ENCODE peak calls at places on chromosomes 13 and 19, in five cellular contexts. J is heart right ventricle, L is AG10803, D is IMR-90, E is GM23338. Y is an unnamed sample.

GRCh38 chr19:18109731-18110671 is 12.4 kb downstream of the MAST3 start:
- DNase-seq in L (no peak), D (no peak), E (peak; percentile 75), J (peak; percentile 69), Y (no peak)

GRCh38 chr13:110371550-110372465 is 64.7 kb downstream of the COL4A2 start:
- DNase-seq in J (no peak), L (no peak), E (no peak), D (peak; percentile 50), Y (peak; percentile 19)

GRCh38 chr13:29472317-29472961 is 123.0 kb downstream of the SLC7A1 start:
- DNase-seq in J (no peak), L (peak; percentile 61), E (peak; percentile 85), D (peak; percentile 58), Y (peak; percentile 70)

GRCh38 chr19:14433454-14434156 is 499 bp downstream of the PKN1 start:
- DNase-seq in E (peak; percentile 55), L (no peak), J (no peak), D (no peak), Y (no peak)

GRCh38 chr19:56566904-56567273 is 379 bp upstream of the ZNF470 start:
- DNase-seq in J (peak; percentile 67), E (peak; percentile 46), L (no peak), D (no peak), Y (no peak)

GRCh38 chr13:48210178-48210577 is 22.8 kb upstream of the ITM2B start:
- DNase-seq in E (no peak), L (peak; percentile 71), J (no peak), D (peak; percentile 86), Y (peak; percentile 90)

GRCh38 chr19:43639507-43640423 is at the start of gene CADM4:
- DNase-seq in D (no peak), E (peak; percentile 57), J (peak; percentile 39), L (no peak), Y (no peak)

GRCh38 chr13:99314640-99315176 is 7.5 kb upstream of the GPR183 start:
- DNase-seq in E (no peak), L (no peak), J (no peak), D (peak; percentile 28), Y (no peak)

GRCh38 chr13:83831796-83832195 is 50.5 kb downstream of the SLITRK1 start:
- DNase-seq in L (no peak), J (no peak), E (no peak), D (no peak), Y (no peak)

GRCh38 chr13:109332501-109333499 is 453.6 kb downstream of the IRS2 start:
- DNase-seq in L (no peak), J (no peak), E (peak; percentile 11), D (no peak), Y (no peak)

GRCh38 chr19:17532557-17532956 is 21.1 kb downstream of the PGLS start:
- DNase-seq in J (no peak), E (no peak), L (no peak), D (no peak), Y (no peak)

GRCh38 chr13:64371045-64371444 is 2859.1 kb downstream of the PCDH9 start:
- DNase-seq in D (peak; percentile 41), E (no peak), L (no peak), J (no peak), Y (peak; percentile 16)

GRCh38 chr13:32669030-32669646 is 82.9 kb downstream of the PDS5B start:
- DNase-seq in E (peak; percentile 84), J (no peak), D (peak; percentile 67), L (peak; percentile 61), Y (peak; percentile 77)

GRCh38 chr13:66700336-66700735 is 529.8 kb downstream of the PCDH9 start:
- DNase-seq in J (no peak), L (no peak), E (no peak), D (no peak), Y (no peak)

GRCh38 chr13:79659161-79659560 is 178.2 kb downstream of the NDFIP2 start:
- DNase-seq in J (peak; percentile 43), D (no peak), L (peak; percentile 11), E (peak; percentile 10), Y (peak; percentile 81)

GRCh38 chr19:33175156-33175782 is 18.9 kb upstream of the LRP3 start:
- DNase-seq in E (no peak), L (no peak), J (no peak), D (no peak), Y (no peak)

GRCh38 chr19:3249408-3249807 is 24.9 kb downstream of the CELF5 start:
- DNase-seq in J (no peak), L (no peak), E (peak; percentile 80), D (no peak), Y (no peak)

GRCh38 chr19:40704491-40705361 is 12.0 kb downstream of the COQ8B start:
- DNase-seq in D (no peak), J (no peak), E (no peak), L (no peak), Y (no peak)

GRCh38 chr19:40703029-40703755 is 12.7 kb upstream of the NUMBL start:
- DNase-seq in J (no peak), D (no peak), L (no peak), E (no peak), Y (no peak)

GRCh38 chr19:40701758-40702157 is 11.3 kb upstream of the NUMBL start:
- DNase-seq in J (no peak), E (no peak), L (no peak), D (no peak), Y (no peak)

GRCh38 chr19:40700083-40700482 is 9.6 kb upstream of the NUMBL start:
- DNase-seq in E (no peak), D (no peak), J (no peak), L (no peak), Y (no peak)

DNA sequence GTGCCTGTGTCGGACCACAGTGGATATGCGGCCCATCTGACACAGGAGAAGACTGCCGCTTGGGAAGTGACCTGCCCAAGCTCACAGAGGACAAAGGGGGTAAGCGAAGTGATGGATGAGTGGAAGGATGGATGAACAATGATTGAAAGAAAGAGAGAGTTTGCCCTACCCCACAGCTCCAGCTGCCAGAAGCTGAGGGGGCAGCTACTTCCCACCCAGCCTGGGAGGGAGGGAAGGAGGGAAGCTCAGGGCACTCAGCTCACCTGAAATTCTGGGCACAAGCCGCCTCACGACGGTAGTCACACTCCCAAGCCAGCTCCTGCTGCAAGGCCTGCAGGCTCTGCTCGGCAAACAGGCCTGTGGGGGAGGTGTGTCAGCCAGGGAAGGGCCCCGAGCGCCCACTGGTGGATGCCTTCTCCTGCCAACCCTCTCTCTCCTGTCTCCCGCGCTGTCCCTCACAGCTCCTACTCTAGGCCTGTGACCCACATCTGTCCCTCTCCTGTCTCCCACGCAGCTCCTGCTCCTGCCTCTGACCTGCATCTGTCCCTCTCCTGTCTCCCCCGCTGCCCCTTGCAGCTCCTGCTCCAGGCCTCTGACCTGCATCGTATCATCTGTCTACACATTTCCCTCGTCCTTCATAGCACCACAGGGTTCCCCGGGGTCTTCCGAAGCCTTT is 12.0 kb upstream of the NUMBL start:
- DNase-seq in D (no peak), J (peak; percentile 59), L (peak; percentile 29), E (peak; percentile 82), Y (peak; percentile 36)
- TF ChIP-seq CTCF in D (peak; percentile 51), J (peak; percentile 43), L (peak; percentile 57), E (peak; percentile 52), Y (peak; percentile 62)

GRCh38 chr19:44905437-44906160 is at the start of gene APOE:
- DNase-seq in D (no peak), E (peak; percentile 91), J (no peak), L (no peak), Y (no peak)

GRCh38 chr19:44909775-44910174 is 4.2 kb downstream of the APOE start:
- DNase-seq in J (no peak), L (no peak), E (no peak), D (no peak), Y (no peak)

GRCh38 chr19:44908074-44908835 is 2.7 kb downstream of the APOE start:
- DNase-seq in L (no peak), E (no peak), J (no peak), D (no peak), Y (no peak)

GRCh38 chr19:44908836-44909201 is 3.2 kb downstream of the APOE start:
- DNase-seq in L (no peak), E (no peak), J (no peak), D (no peak), Y (no peak)

DNA sequence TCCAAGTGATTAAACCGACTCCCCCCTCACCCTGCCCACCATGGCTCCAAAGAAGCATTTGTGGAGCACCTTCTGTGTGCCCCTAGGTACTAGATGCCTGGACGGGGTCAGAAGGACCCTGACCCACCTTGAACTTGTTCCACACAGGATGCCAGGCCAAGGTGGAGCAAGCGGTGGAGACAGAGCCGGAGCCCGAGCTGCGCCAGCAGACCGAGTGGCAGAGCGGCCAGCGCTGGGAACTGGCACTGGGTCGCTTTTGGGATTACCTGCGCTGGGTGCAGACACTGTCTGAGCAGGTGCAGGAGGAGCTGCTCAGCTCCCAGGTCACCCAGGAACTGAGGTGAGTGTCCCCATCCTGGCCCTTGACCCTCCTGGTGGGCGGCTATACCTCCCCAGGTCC is 2.0 kb downstream of the APOE start:
- DNase-seq in L (no peak), E (no peak), D (no peak), J (no peak), Y (no peak)
- H3K4me3 ChIP-seq in L (no peak overlapping the region), E (no peak overlapping the region), D (no peak overlapping the region), J (no peak overlapping the region), Y (no peak overlapping the region)

DNA sequence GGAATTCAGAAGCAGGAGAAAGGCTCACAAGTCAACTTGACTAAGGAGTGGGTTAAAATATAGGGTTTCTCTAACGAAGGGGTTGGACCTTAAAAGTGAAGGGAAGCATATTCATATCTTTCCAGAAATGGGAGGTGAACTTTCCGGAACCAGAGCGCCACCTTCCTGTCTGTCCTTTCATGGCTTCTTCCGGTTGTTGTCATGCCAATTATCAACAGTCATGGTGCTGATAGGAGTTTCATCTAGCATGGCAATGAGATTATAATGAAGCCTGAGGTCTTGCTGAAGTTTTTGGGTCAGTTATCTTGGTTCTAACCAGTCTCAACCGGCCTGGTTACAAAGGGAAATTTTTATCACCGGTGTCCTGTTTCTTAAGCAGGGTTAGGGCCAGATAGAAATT is 162.9 kb upstream of the NBEA start:
- DNase-seq in D (no peak), L (no peak), E (peak; percentile 15), J (no peak), Y (no peak)
- TF ChIP-seq CTCF in D (no peak), L (no peak), E (peak; percentile 47), J (no peak), Y (no peak)

GRCh38 chr19:12913011-12913561 is 6.0 kb downstream of the SYCE2 start:
- DNase-seq in L (peak; percentile 58), D (peak; percentile 42), E (peak; percentile 79), J (peak; percentile 75), Y (peak; percentile 37)
- H3K4me3 ChIP-seq in L (no peak overlapping the region), D (no peak overlapping the region), E (peak overlapping the region; percentile 33), J (peak overlapping the region; percentile 26), Y (no peak overlapping the region)

DNA sequence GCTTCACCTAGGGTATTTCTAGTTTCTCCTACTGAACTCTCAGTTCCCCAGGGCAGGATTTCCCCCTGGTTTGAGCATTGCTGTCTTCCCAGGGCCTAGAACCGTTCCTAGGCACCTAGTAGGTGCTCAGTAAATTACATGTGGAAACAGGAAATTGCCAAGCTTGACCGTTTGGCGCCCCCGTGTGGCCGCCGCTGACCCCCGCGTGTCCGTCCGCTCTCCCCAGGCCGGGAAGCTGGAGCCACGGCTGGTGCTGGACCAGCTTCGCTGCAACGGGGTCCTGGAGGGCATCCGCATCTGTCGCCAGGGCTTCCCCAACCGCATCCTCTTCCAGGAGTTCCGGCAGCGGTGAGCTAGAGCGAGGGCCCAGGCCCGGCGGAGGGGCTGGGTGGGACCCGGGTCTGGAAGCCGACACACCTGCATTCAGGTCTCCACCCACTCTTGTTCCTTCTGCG is 55.5 kb downstream of the MYH14 start:
- DNase-seq in L (no peak), E (peak; percentile 84), J (peak; percentile 23), D (no peak), Y (no peak)
- TF ChIP-seq CTCF in L (no peak), E (peak; percentile 90), J (peak; percentile 58), D (no peak), Y (no peak)

GRCh38 chr13:113812140-113813036 is 51.5 kb downstream of the GAS6 start:
- DNase-seq in J (no peak), E (no peak), L (no peak), D (no peak), Y (no peak)
- H3K4me3 ChIP-seq in J (no peak overlapping the region), E (no peak overlapping the region), L (no peak overlapping the region), D (no peak overlapping the region), Y (no peak overlapping the region)

Y was measured in fibroblast of the aortic adventitia.